ENCODE peak calls at places on chromosome 21, in ten cellular contexts. I is CD4-positive, alpha-beta T cell; B is heart right ventricle; F is prostate gland; S is ovary; Z is fibroblast of lung; U is sigmoid colon; A is glutamatergic neuron; J is neural progenitor cell; Y is MM.1S. P is an unnamed sample.

GRCh38 chr21:25039461-25040380 is 567.6 kb downstream of the MRPL39 start:
- DNase-seq in I (no peak), B (no peak), F (no peak), S (no peak), Z (peak), U (no peak), A (no peak), J (peak), Y (peak), P (no peak)

GRCh38 chr21:46394819-46395152 is 63.9 kb upstream of the DIP2A start:
- DNase-seq in I (no peak), B (no peak), F (no peak), S (no peak), Z (no peak), U (no peak), A (no peak), J (no peak), Y (no peak), P (no peak)

GRCh38 chr21:17386498-17386897 is 126.3 kb upstream of the CXADR start:
- DNase-seq in I (no peak), B (no peak), F (no peak), S (no peak), Z (no peak), U (no peak), A (no peak), J (peak), Y (no peak), P (no peak)

GRCh38 chr21:28723666-28724065 is 269.0 kb downstream of the LTN1 start:
- DNase-seq in I (no peak), B (no peak), F (no peak), S (no peak), Z (no peak), U (no peak), A (no peak), J (no peak), Y (no peak), P (no peak)

GRCh38 chr21:33244082-33244780 is 14.5 kb downstream of the IFNAR2 start:
- DNase-seq in I (no peak), B (no peak), F (no peak), S (no peak), Z (peak), U (no peak), A (no peak), J (peak), Y (no peak), P (peak)

GRCh38 chr21:18041012-18041411 is 203.6 kb upstream of the CHODL start:
- DNase-seq in I (no peak), B (no peak), F (no peak), S (no peak), Z (no peak), U (no peak), A (no peak), J (peak), Y (peak), P (peak)

GRCh38 chr21:16587141-16587570 is 857.4 kb downstream of the USP25 start:
- DNase-seq in I (no peak), B (peak), F (peak), S (peak), Z (peak), U (peak), A (no peak), J (no peak), Y (peak), P (no peak)

GRCh38 chr21:43191521-43191920 is 22.7 kb downstream of the CRYAA start:
- DNase-seq in I (no peak), B (no peak), F (no peak), S (no peak), Z (no peak), U (peak), A (no peak), J (no peak), Y (no peak), P (no peak)

GRCh38 chr21:24046816-24047443 is 1560.4 kb downstream of the MRPL39 start:
- DNase-seq in I (no peak), B (no peak), F (no peak), S (no peak), Z (no peak), U (no peak), A (no peak), J (no peak), Y (no peak), P (no peak)

GRCh38 chr21:15006594-15007230 is 58.1 kb downstream of the NRIP1 start:
- DNase-seq in I (no peak), B (no peak), F (no peak), S (no peak), Z (no peak), U (no peak), A (no peak), J (no peak), Y (no peak), P (no peak)

GRCh38 chr21:15005391-15005790 is 59.4 kb downstream of the NRIP1 start:
- DNase-seq in I (no peak), B (no peak), F (no peak), S (peak), Z (no peak), U (no peak), A (peak), J (peak), Y (no peak), P (peak)

DNA sequence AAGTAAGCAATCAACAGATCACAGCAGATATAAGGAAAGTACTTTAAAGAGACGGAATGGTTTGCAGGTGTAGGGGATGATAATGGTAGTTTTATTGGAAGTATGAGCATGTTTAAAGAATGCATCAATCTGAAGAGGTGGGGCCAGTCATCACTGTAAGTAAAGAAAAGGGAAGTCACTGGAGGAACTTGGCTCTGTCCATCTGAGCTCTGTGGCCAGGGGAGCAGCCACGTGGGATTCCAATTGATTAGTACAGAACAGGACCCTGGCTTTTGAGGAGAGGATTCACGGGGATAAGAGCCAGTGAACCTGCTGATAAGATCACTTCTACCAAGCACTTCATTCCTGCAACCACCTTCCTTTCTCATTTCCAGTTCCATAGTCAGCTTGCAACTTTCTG is 116.1 kb upstream of the KCNJ6 start:
- DNase-seq in I (no peak), B (no peak), F (no peak), S (no peak), Z (no peak), U (no peak), A (no peak), J (no peak), Y (no peak), P (no peak)
- TF ChIP-seq CTCF in I (no peak), B (no peak), F (no peak), S (no peak), Z (no peak), U (no peak), A (no peak), J (no peak), Y (no peak), P (no peak)

DNA sequence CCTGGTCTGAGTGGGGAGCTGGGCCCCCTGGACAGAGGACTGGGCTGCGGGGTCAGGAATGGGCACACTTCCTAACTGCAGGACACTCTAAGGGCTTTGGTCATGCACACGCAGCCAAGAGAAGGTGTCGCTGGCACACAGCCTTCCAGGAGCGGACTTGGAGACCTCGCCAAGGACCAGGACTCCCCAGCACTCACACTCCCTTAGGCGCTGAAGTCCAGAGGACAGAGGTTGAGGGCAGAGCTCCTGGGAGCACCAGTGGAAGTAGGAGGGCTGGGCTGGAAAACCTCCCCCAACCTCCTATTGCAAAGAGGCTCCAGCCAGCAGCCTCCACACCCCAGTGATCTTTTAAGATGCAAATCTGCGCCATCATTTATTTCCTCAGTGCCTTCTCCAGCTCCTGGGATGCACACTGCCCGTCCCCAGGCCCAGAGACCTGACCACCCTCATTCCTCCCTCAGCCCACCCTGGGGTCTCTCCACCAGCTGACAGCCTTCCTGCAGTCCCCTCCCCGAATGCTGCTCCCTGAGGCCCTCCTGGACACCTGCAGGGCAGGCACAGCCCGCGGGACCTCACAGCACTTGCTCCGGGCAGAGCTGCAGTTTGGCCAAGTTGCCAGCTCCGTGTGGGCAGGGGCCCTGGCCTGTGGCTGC is 3.0 kb downstream of the TSPEAR start:
- DNase-seq in I (peak), B (no peak), F (no peak), S (peak), Z (no peak), U (no peak), A (no peak), J (peak), Y (no peak), P (no peak)
- TF ChIP-seq CTCF in I (no peak), B (no peak), F (no peak), S (no peak), Z (no peak), U (no peak), A (no peak), J (no peak), Y (no peak), P (no peak)

DNA sequence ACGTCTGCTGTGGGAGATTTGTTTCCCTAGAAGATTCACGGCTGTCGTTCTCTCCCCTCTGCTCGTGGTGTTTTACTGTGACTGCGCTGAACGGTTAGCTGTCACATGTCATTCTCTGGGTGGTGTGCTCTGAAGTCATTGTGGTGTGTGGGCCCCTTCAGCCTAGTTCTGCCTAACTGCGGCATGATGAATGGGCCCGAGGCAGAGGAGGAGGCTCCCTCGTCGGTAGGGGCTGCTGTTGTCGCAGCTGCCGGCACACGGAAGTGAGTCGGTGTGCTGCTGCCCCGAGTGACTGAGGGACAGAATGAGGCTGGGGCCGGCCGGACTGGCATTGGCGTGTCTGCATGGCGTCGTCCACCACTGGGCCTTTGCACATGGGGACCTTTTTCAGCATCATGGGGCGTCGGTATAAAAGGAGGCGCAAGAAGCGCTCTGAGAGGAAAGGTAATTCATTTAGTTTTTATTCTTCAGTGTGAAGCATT is 77.9 kb downstream of the ADARB1 start:
- DNase-seq in I (peak), B (no peak), F (no peak), S (no peak), Z (peak), U (peak), A (peak), J (peak), Y (no peak), P (peak)
- TF ChIP-seq CTCF in I (peak), B (no peak), F (no peak), S (no peak), Z (peak), U (no peak), A (no peak), J (peak), Y (peak), P (peak)

GRCh38 chr21:26844258-26845065 is 747 bp downstream of the ADAMTS1 start:
- DNase-seq in I (no peak), B (peak), F (peak), S (peak), Z (peak), U (peak), A (peak), J (peak), Y (peak), P (no peak)
- TF ChIP-seq CTCF in I (no peak), B (no peak), F (no peak), S (no peak), Z (no peak), U (no peak), A (no peak), J (no peak), Y (peak), P (no peak)

GRCh38 chr21:36927718-36928117 is 38.8 kb downstream of the HLCS start:
- DNase-seq in I (peak), B (peak), F (peak), S (peak), Z (peak), U (peak), A (peak), J (peak), Y (peak), P (peak)

GRCh38 chr21:36928960-36929359 is 37.5 kb downstream of the HLCS start:
- DNase-seq in I (no peak), B (no peak), F (no peak), S (no peak), Z (no peak), U (no peak), A (no peak), J (no peak), Y (no peak), P (no peak)

GRCh38 chr21:36926989-36927695 is 39.3 kb downstream of the HLCS start:
- DNase-seq in I (no peak), B (no peak), F (peak), S (no peak), Z (no peak), U (no peak), A (no peak), J (no peak), Y (no peak), P (no peak)

GRCh38 chr21:36932417-36932816 is 34.1 kb downstream of the HLCS start:
- DNase-seq in I (no peak), B (no peak), F (no peak), S (no peak), Z (no peak), U (no peak), A (no peak), J (no peak), Y (no peak), P (no peak)

DNA sequence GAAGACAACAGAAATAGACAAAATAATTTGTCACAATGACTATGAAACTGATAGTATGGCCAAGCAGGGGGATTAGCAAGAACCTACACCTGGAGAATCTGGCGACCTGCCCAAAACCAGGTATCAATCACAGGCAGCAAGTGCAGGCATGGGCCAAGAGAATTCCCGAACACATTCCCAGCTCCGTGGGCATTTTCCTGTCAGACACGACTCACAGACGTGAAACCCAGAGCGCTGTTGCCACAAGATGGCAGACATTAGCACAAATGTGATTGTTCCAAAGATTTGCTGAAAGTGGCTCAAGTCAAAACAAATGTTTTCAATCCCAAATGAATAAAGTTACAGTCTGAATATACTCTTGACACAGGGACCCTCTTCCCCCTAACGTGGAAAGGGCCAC is 36.8 kb downstream of the HLCS start:
- DNase-seq in I (no peak), B (no peak), F (peak), S (no peak), Z (peak), U (no peak), A (no peak), J (peak), Y (peak), P (no peak)
- TF ChIP-seq CTCF in I (no peak), B (no peak), F (no peak), S (no peak), Z (peak), U (no peak), A (no peak), J (peak), Y (peak), P (no peak)

DNA sequence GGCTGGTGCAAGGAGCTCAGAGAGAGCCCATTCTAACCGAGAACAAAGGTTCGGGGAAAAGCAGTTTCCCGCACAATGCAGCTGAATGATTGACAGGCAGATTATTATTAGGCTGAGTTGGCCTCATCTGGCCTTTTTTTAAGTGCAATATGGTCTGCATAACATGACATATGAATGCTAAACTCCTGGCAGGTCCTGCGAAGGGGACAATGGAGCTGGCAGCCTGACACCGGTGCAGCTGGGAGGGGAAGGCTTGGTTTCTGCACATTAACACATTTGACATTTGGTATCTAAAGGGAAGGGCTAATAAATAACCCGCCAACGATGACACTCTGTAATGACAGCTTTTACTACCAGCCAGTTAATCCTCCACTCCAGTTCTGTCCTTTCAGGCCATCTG is 92.0 kb downstream of the MIS18A start:
- DNase-seq in I (no peak), B (no peak), F (no peak), S (no peak), Z (no peak), U (no peak), A (no peak), J (no peak), Y (no peak), P (no peak)
- TF ChIP-seq CTCF in I (no peak), B (no peak), F (no peak), S (no peak), Z (no peak), U (no peak), A (no peak), J (no peak), Y (no peak), P (no peak)

GRCh38 chr21:34799092-34799491 is 130.3 kb downstream of the CLIC6 start:
- DNase-seq in I (no peak), B (no peak), F (no peak), S (no peak), Z (no peak), U (no peak), A (no peak), J (no peak), Y (no peak), P (no peak)
- TF ChIP-seq CTCF in I (no peak), B (no peak), F (no peak), S (no peak), Z (no peak), U (no peak), A (no peak), J (no peak), Y (no peak), P (no peak)